ENCODE peak calls at places on chromosomes 2 and 18, in seven cellular contexts. One of them, this sample, is unnamed.

GRCh38 chr2:204315236-204315662 is 230.0 kb upstream of the PARD3B start:
- DNase-seq in psoas muscle: no peak
- DNase-seq in fibroblast of lung: peak; percentile 84
- DNase-seq in sigmoid colon: peak; percentile 76
- DNase-seq in heart right ventricle: no peak
- DNase-seq in PC-3: no peak
- DNase-seq in left lung: no peak
- DNase-seq in this sample: no peak

GRCh38 chr2:213537579-213537978 is 253.3 kb downstream of the SPAG16 start:
- DNase-seq in psoas muscle: no peak
- DNase-seq in fibroblast of lung: no peak
- DNase-seq in sigmoid colon: no peak
- DNase-seq in heart right ventricle: no peak
- DNase-seq in PC-3: no peak
- DNase-seq in left lung: no peak
- DNase-seq in this sample: no peak

GRCh38 chr2:160392201-160392600 is 101.4 kb downstream of the RBMS1 start:
- DNase-seq in psoas muscle: no peak
- DNase-seq in fibroblast of lung: no peak
- DNase-seq in sigmoid colon: no peak
- DNase-seq in heart right ventricle: no peak
- DNase-seq in PC-3: peak; percentile 71
- DNase-seq in left lung: no peak
- DNase-seq in this sample: no peak

GRCh38 chr2:102508863-102509262 is 35.8 kb downstream of the SLC9A4 start:
- DNase-seq in psoas muscle: no peak
- DNase-seq in fibroblast of lung: no peak
- DNase-seq in sigmoid colon: no peak
- DNase-seq in heart right ventricle: no peak
- DNase-seq in PC-3: no peak
- DNase-seq in left lung: no peak
- DNase-seq in this sample: no peak

GRCh38 chr2:73952499-73953446 is 26.1 kb downstream of the DGUOK start:
- DNase-seq in psoas muscle: peak; percentile 20
- DNase-seq in fibroblast of lung: peak; percentile 70
- DNase-seq in sigmoid colon: no peak
- DNase-seq in heart right ventricle: no peak
- DNase-seq in PC-3: peak; percentile 9
- DNase-seq in left lung: peak; percentile 73
- DNase-seq in this sample: no peak

GRCh38 chr2:170887496-170888265 is 41.4 kb upstream of the GORASP2 start:
- DNase-seq in psoas muscle: no peak
- DNase-seq in fibroblast of lung: peak; percentile 65
- DNase-seq in sigmoid colon: no peak
- DNase-seq in heart right ventricle: no peak
- DNase-seq in PC-3: no peak
- DNase-seq in left lung: no peak
- DNase-seq in this sample: no peak

GRCh38 chr18:34880403-34880802 is 160.8 kb upstream of the MAPRE2 start:
- DNase-seq in psoas muscle: no peak
- DNase-seq in fibroblast of lung: no peak
- DNase-seq in sigmoid colon: no peak
- DNase-seq in heart right ventricle: no peak
- DNase-seq in PC-3: no peak
- DNase-seq in left lung: no peak
- DNase-seq in this sample: no peak

GRCh38 chr18:9506046-9506792 is 30.9 kb downstream of the RALBP1 start:
- DNase-seq in psoas muscle: no peak
- DNase-seq in fibroblast of lung: peak; percentile 53
- DNase-seq in sigmoid colon: no peak
- DNase-seq in heart right ventricle: no peak
- DNase-seq in PC-3: peak; percentile 79
- DNase-seq in left lung: no peak
- DNase-seq in this sample: no peak

GRCh38 chr18:46725310-46725709 is 31.5 kb downstream of the ST8SIA5 start:
- DNase-seq in psoas muscle: no peak
- DNase-seq in fibroblast of lung: no peak
- DNase-seq in sigmoid colon: no peak
- DNase-seq in heart right ventricle: no peak
- DNase-seq in PC-3: no peak
- DNase-seq in left lung: no peak
- DNase-seq in this sample: peak; percentile 17

GRCh38 chr2:196073521-196073920 is 4.9 kb upstream of the DNAH7 start:
- DNase-seq in psoas muscle: no peak
- DNase-seq in fibroblast of lung: no peak
- DNase-seq in sigmoid colon: no peak
- DNase-seq in heart right ventricle: no peak
- DNase-seq in PC-3: no peak
- DNase-seq in left lung: no peak
- DNase-seq in this sample: no peak

GRCh38 chr2:44560352-44560751 is 198.6 kb downstream of the CAMKMT start:
- DNase-seq in psoas muscle: no peak
- DNase-seq in fibroblast of lung: no peak
- DNase-seq in sigmoid colon: no peak
- DNase-seq in heart right ventricle: no peak
- DNase-seq in PC-3: peak; percentile 58
- DNase-seq in left lung: no peak
- DNase-seq in this sample: no peak

GRCh38 chr2:232628466-232629200 is 4.8 kb upstream of the EFHD1 start:
- DNase-seq in psoas muscle: peak; percentile 66
- DNase-seq in fibroblast of lung: no peak
- DNase-seq in sigmoid colon: peak; percentile 81
- DNase-seq in heart right ventricle: peak; percentile 68
- DNase-seq in PC-3: no peak
- DNase-seq in left lung: no peak
- DNase-seq in this sample: no peak

GRCh38 chr2:11234309-11234708 is 79.0 kb downstream of the SLC66A3 start:
- DNase-seq in psoas muscle: no peak
- DNase-seq in fibroblast of lung: no peak
- DNase-seq in sigmoid colon: no peak
- DNase-seq in heart right ventricle: no peak
- DNase-seq in PC-3: peak; percentile 40
- DNase-seq in left lung: no peak
- DNase-seq in this sample: no peak

GRCh38 chr18:67359868-67360838 is 156.4 kb downstream of the DSEL start:
- DNase-seq in psoas muscle: peak; percentile 49
- DNase-seq in fibroblast of lung: peak; percentile 96
- DNase-seq in sigmoid colon: peak; percentile 81
- DNase-seq in heart right ventricle: no peak
- DNase-seq in PC-3: peak; percentile 93
- DNase-seq in left lung: no peak
- DNase-seq in this sample: no peak

GRCh38 chr2:121605820-121606733 is 43.2 kb downstream of the CLASP1 start:
- DNase-seq in psoas muscle: no peak
- DNase-seq in fibroblast of lung: no peak
- DNase-seq in sigmoid colon: no peak
- DNase-seq in heart right ventricle: no peak
- DNase-seq in PC-3: no peak
- DNase-seq in left lung: no peak
- DNase-seq in this sample: no peak

GRCh38 chr2:198316852-198317395 is 512.5 kb downstream of the PLCL1 start:
- DNase-seq in psoas muscle: no peak
- DNase-seq in fibroblast of lung: no peak
- DNase-seq in sigmoid colon: no peak
- DNase-seq in heart right ventricle: no peak
- DNase-seq in PC-3: no peak
- DNase-seq in left lung: no peak
- DNase-seq in this sample: no peak

GRCh38 chr2:105895995-105896764 is 151.5 kb downstream of the NCK2 start:
- DNase-seq in psoas muscle: no peak
- DNase-seq in fibroblast of lung: no peak
- DNase-seq in sigmoid colon: no peak
- DNase-seq in heart right ventricle: no peak
- DNase-seq in PC-3: no peak
- DNase-seq in left lung: no peak
- DNase-seq in this sample: no peak

GRCh38 chr2:105890856-105891255 is 146.1 kb downstream of the NCK2 start:
- DNase-seq in psoas muscle: no peak
- DNase-seq in fibroblast of lung: no peak
- DNase-seq in sigmoid colon: no peak
- DNase-seq in heart right ventricle: no peak
- DNase-seq in PC-3: no peak
- DNase-seq in left lung: no peak
- DNase-seq in this sample: no peak

GRCh38 chr2:105894327-105894944 is 149.7 kb downstream of the NCK2 start:
- DNase-seq in psoas muscle: no peak
- DNase-seq in fibroblast of lung: no peak
- DNase-seq in sigmoid colon: no peak
- DNase-seq in heart right ventricle: no peak
- DNase-seq in PC-3: no peak
- DNase-seq in left lung: no peak
- DNase-seq in this sample: no peak

GRCh38 chr2:105896765-105897163 is 152.1 kb downstream of the NCK2 start:
- DNase-seq in psoas muscle: no peak
- DNase-seq in fibroblast of lung: no peak
- DNase-seq in sigmoid colon: no peak
- DNase-seq in heart right ventricle: no peak
- DNase-seq in PC-3: peak; percentile 15
- DNase-seq in left lung: no peak
- DNase-seq in this sample: no peak

DNA sequence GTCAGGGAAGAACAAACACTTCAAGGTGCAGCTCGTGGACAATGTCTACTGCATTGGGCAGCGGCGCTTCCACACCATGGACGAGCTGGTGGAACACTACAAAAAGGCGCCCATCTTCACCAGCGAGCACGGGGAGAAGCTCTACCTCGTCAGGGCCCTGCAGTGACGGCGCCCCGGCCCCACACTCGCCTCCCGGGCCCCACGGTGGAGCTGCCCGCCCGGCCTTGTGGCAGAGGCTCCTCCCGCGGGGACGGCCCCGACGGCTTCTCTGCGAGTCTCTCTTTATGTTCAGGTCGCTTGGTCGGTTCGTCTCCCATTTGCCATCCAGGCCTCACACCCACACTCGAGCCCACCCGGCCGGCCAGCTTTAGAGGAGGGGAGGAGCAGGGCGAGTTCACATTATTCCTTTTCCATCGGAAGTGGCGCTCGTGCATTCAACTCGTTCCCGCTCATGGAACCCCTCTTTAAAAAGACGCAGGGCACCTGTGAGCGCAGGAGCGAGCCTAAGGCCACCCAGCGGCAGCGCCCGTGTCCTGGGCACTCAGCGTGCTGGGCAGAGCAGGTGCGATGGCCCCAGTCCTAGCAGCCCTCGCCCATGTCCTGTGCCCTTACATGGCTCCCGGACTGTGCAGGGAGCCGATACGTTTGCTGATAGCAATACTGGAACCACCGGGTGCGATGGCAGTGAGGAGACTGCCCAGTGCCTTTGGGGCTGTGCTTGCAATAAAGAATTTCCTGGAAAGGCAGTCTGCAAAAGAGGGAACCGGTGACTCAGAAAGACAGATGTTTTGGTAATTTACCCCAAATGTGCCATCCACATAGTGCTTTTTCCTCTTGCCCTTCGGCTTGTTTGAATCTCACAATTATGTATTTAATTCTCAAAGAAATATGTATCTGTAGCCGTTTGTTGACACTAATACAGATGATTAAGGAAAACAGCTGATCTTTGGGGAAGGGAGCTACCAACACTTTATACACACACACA is 148.6 kb downstream of the NCK2 start:
- DNase-seq in psoas muscle: no peak
- DNase-seq in fibroblast of lung: no peak
- DNase-seq in sigmoid colon: no peak
- DNase-seq in heart right ventricle: no peak
- DNase-seq in PC-3: no peak
- DNase-seq in left lung: no peak
- DNase-seq in this sample: no peak
- H3K27ac ChIP-seq in psoas muscle: no peak overlapping the region
- H3K27ac ChIP-seq in fibroblast of lung: no peak overlapping the region
- H3K27ac ChIP-seq in sigmoid colon: no peak overlapping the region
- H3K27ac ChIP-seq in heart right ventricle: no peak overlapping the region
- H3K27ac ChIP-seq in PC-3: no peak overlapping the region
- H3K27ac ChIP-seq in left lung: no peak overlapping the region
- H3K27ac ChIP-seq in this sample: no peak overlapping the region

GRCh38 chr2:47456851-47457250 is 53.9 kb downstream of the MSH2 start:
- DNase-seq in psoas muscle: no peak
- DNase-seq in fibroblast of lung: no peak
- DNase-seq in sigmoid colon: no peak
- DNase-seq in heart right ventricle: no peak
- DNase-seq in PC-3: no peak
- DNase-seq in left lung: no peak
- DNase-seq in this sample: no peak

GRCh38 chr2:47455411-47455810 is 52.5 kb downstream of the MSH2 start:
- DNase-seq in psoas muscle: no peak
- DNase-seq in fibroblast of lung: no peak
- DNase-seq in sigmoid colon: no peak
- DNase-seq in heart right ventricle: no peak
- DNase-seq in PC-3: no peak
- DNase-seq in left lung: no peak
- DNase-seq in this sample: no peak

GRCh38 chr2:47459021-47459420 is 56.1 kb downstream of the MSH2 start:
- DNase-seq in psoas muscle: no peak
- DNase-seq in fibroblast of lung: no peak
- DNase-seq in sigmoid colon: no peak
- DNase-seq in heart right ventricle: no peak
- DNase-seq in PC-3: no peak
- DNase-seq in left lung: no peak
- DNase-seq in this sample: no peak

GRCh38 chr2:47457268-47457667 is 54.3 kb downstream of the MSH2 start:
- DNase-seq in psoas muscle: no peak
- DNase-seq in fibroblast of lung: no peak
- DNase-seq in sigmoid colon: no peak
- DNase-seq in heart right ventricle: no peak
- DNase-seq in PC-3: no peak
- DNase-seq in left lung: no peak
- DNase-seq in this sample: no peak

GRCh38 chr2:47460766-47461165 is 57.8 kb downstream of the MSH2 start:
- DNase-seq in psoas muscle: no peak
- DNase-seq in fibroblast of lung: peak; percentile 14
- DNase-seq in sigmoid colon: no peak
- DNase-seq in heart right ventricle: no peak
- DNase-seq in PC-3: no peak
- DNase-seq in left lung: no peak
- DNase-seq in this sample: no peak
- H3K36me3 ChIP-seq in psoas muscle: peaks cover 23% of the 10 kb centered on the region
- H3K36me3 ChIP-seq in fibroblast of lung: no peaks in the 10 kb centered on the region
- H3K36me3 ChIP-seq in sigmoid colon: peaks cover 22% of the 10 kb centered on the region
- H3K36me3 ChIP-seq in heart right ventricle: no peaks in the 10 kb centered on the region
- H3K36me3 ChIP-seq in PC-3: peaks cover 30% of the 10 kb centered on the region
- H3K36me3 ChIP-seq in left lung: peaks cover 14% of the 10 kb centered on the region
- H3K36me3 ChIP-seq in this sample: peaks cover 66% of the 10 kb centered on the region

GRCh38 chr2:215397632-215398341 is 38.1 kb downstream of the FN1 start:
- DNase-seq in psoas muscle: no peak
- DNase-seq in fibroblast of lung: no peak
- DNase-seq in sigmoid colon: no peak
- DNase-seq in heart right ventricle: no peak
- DNase-seq in PC-3: no peak
- DNase-seq in left lung: no peak
- DNase-seq in this sample: no peak
- TF ChIP-seq CTCF in psoas muscle: no peak
- TF ChIP-seq CTCF in fibroblast of lung: peak; percentile 16
- TF ChIP-seq CTCF in sigmoid colon: no peak
- TF ChIP-seq CTCF in heart right ventricle: no peak
- TF ChIP-seq CTCF in PC-3: no peak
- TF ChIP-seq CTCF in left lung: no peak
- TF ChIP-seq CTCF in this sample: no peak

DNA sequence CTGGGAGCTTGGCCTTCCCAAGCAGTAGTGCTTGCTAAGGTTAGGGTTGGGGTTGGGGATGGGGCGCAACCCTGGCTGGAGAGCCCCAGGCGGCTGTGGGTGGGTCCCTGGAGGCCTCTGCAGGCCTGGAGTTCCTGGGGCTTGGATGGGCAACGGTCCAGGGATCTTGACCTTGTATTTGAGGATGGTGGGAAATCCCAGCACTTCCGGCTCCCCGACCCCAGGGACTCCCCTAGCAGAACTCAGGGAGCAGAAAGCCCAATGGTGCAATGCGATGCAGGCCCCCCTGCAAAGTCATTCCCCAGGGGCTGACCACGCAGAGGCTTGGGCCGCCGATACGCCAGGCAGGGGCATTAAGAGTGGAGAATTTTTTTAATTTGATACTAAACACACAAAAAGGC is 12.5 kb upstream of the MLPH start:
- DNase-seq in psoas muscle: peak; percentile 41
- DNase-seq in fibroblast of lung: no peak
- DNase-seq in sigmoid colon: peak; percentile 82
- DNase-seq in heart right ventricle: peak; percentile 72
- DNase-seq in PC-3: no peak
- DNase-seq in left lung: peak; percentile 61
- DNase-seq in this sample: no peak
- H3K27ac ChIP-seq in psoas muscle: peak overlapping the region; percentile 90
- H3K27ac ChIP-seq in fibroblast of lung: peak overlapping the region; percentile 97
- H3K27ac ChIP-seq in sigmoid colon: peak overlapping the region; percentile 91
- H3K27ac ChIP-seq in heart right ventricle: peak overlapping the region; percentile 92
- H3K27ac ChIP-seq in PC-3: peak overlapping the region; percentile 96
- H3K27ac ChIP-seq in left lung: peak overlapping the region; percentile 90
- H3K27ac ChIP-seq in this sample: no peak overlapping the region